ENCODE peak calls at places on chromosomes 11 and 22, in ten cellular contexts. Y is GM12878; Z is activated naive CD8-positive, alpha-beta T cell treated with anti-CD3 and anti-CD28 coated beads, Interleukin-2, amount 50 U/mL, for 16 hours; L is psoas muscle; R is activated CD4-positive, CD25-positive, alpha-beta regulatory T cell; H is upper lobe of right lung; Q is activated naive CD4-positive, alpha-beta T cell treated with anti-CD3 and anti-CD28 coated beads, Interleukin-2, amount 10 ng/mL, durations not matched to agents 7 days and 5 days; C is activated effector memory CD4-positive, alpha-beta T cell treated with anti-CD3 and anti-CD28 coated beads, Interleukin-2, amount 50 U/mL, for 16 hours; K is AG09319; V is NCI-H69. F is an unnamed sample.

GRCh38 chr11:68750197-68750987 is 928 bp downstream of the TESMIN start:
- DNase-seq in V (no peak), Q (peak; percentile 31), Y (no peak), H (no peak), C (peak; percentile 64), K (no peak), R (peak; percentile 16), Z (no peak), L (peak; percentile 25), F (no peak)

GRCh38 chr11:65410936-65411680 is 11.5 kb upstream of the NEAT1 start:
- DNase-seq in K (no peak), R (no peak), Q (no peak), C (peak; percentile 59), Y (no peak), L (no peak), Z (no peak), V (no peak), H (peak; percentile 55), F (no peak)

GRCh38 chr11:125082040-125082439 is 18.9 kb downstream of the SLC37A2 start:
- DNase-seq in C (no peak), V (no peak), Z (no peak), H (no peak), Y (no peak), Q (no peak), L (no peak), R (no peak), K (no peak), F (no peak)

GRCh38 chr22:39624501-39624821 is 53.9 kb downstream of the CACNA1I start:
- DNase-seq in Q (no peak), Y (no peak), C (no peak), L (no peak), K (no peak), R (no peak), H (no peak), Z (no peak), V (no peak), F (no peak)

GRCh38 chr11:65651589-65652510 is 10.9 kb downstream of the RELA start:
- DNase-seq in Q (no peak), Y (no peak), K (no peak), Z (no peak), C (peak; percentile 64), V (peak; percentile 26), L (no peak), R (no peak), H (peak; percentile 77), F (no peak)

GRCh38 chr11:87322570-87322969 is 284.8 kb downstream of the TMEM135 start:
- DNase-seq in Z (no peak), C (no peak), Q (no peak), R (no peak), V (peak; percentile 62), K (peak; percentile 5), L (no peak), Y (no peak), H (no peak), F (no peak)

GRCh38 chr22:47006869-47007268 is 244.4 kb downstream of the TBC1D22A start:
- DNase-seq in H (peak; percentile 12), C (no peak), R (no peak), V (no peak), Z (no peak), Q (no peak), L (no peak), Y (no peak), K (no peak), F (no peak)

GRCh38 chr11:10293423-10294288 is at the start of gene SBF2:
- DNase-seq in V (peak; percentile 91), L (peak; percentile 88), Y (no peak), H (peak; percentile 93), K (peak; percentile 73), C (peak; percentile 92), Q (peak; percentile 83), R (peak; percentile 59), Z (no peak), F (peak; percentile 87)

GRCh38 chr22:42418811-42419243 is 13.4 kb downstream of the NFAM1 start:
- DNase-seq in Q (no peak), K (no peak), C (no peak), L (no peak), V (peak; percentile 83), H (peak; percentile 78), Y (no peak), Z (no peak), R (no peak), F (no peak)

GRCh38 chr22:24427500-24428164 is at the start of gene ADORA2A:
- DNase-seq in K (no peak), H (no peak), Q (peak; percentile 92), R (peak; percentile 74), L (no peak), Y (peak; percentile 35), Z (peak; percentile 64), C (peak; percentile 93), V (no peak), F (peak; percentile 97)

GRCh38 chr11:16815047-16815767 is 76.8 kb downstream of the C11orf58 start:
- DNase-seq in C (no peak), L (peak; percentile 74), Z (no peak), V (peak; percentile 81), Q (no peak), H (peak; percentile 86), K (no peak), R (no peak), Y (no peak), F (no peak)

GRCh38 chr11:42646959-42647358 is 664.8 kb upstream of the API5 start:
- DNase-seq in C (no peak), V (no peak), R (no peak), K (no peak), Q (no peak), L (no peak), H (no peak), Z (no peak), Y (no peak), F (no peak)

GRCh38 chr22:31841029-31841827 is 87.4 kb downstream of the DEPDC5 start:
- DNase-seq in R (no peak), H (no peak), Z (no peak), L (no peak), Q (no peak), C (no peak), Y (no peak), K (no peak), V (no peak), F (no peak)

GRCh38 chr11:134725211-134725610 is 313.2 kb upstream of the B3GAT1 start:
- DNase-seq in L (no peak), V (no peak), K (no peak), H (no peak), Y (no peak), Q (no peak), R (no peak), C (no peak), Z (no peak), F (no peak)

GRCh38 chr11:112042161-112042960 is 17.2 kb downstream of the DLAT start:
- DNase-seq in C (no peak), Z (no peak), Q (no peak), R (no peak), Y (no peak), H (no peak), L (no peak), V (no peak), K (no peak), F (no peak)

GRCh38 chr11:61691378-61692156 is 11.4 kb downstream of the DAGLA start:
- DNase-seq in Q (no peak), Z (no peak), K (no peak), C (no peak), L (no peak), V (peak; percentile 99), R (no peak), H (no peak), Y (no peak), F (no peak)

GRCh38 chr11:73152086-73152853 is 10.2 kb upstream of the FCHSD2 start:
- DNase-seq in L (no peak), Z (no peak), V (no peak), H (no peak), C (peak; percentile 57), R (no peak), Q (no peak), Y (no peak), K (no peak), F (peak; percentile 92)

GRCh38 chr11:11640152-11640551 is 18.3 kb upstream of the GALNT18 start:
- DNase-seq in V (no peak), R (no peak), C (no peak), K (no peak), Y (no peak), H (no peak), L (no peak), Q (no peak), Z (no peak), F (no peak)

GRCh38 chr11:9573775-9574555 is 495 bp downstream of the WEE1 start:
- DNase-seq in L (peak; percentile 30), H (peak; percentile 76), Y (no peak), V (peak; percentile 71), Q (peak; percentile 52), C (peak; percentile 71), Z (no peak), R (no peak), K (no peak), F (peak; percentile 48)

GRCh38 chr11:35139883-35140282 is 912 bp downstream of the CD44 start:
- DNase-seq in R (no peak), Z (no peak), Q (peak; percentile 35), H (no peak), Y (no peak), C (no peak), L (no peak), K (no peak), V (peak; percentile 87), F (no peak)

GRCh38 chr22:44684506-44685383 is 17.3 kb upstream of the PRR5 start:
- DNase-seq in Q (peak; percentile 91), Z (peak; percentile 72), Y (peak; percentile 63), R (peak; percentile 65), L (peak; percentile 79), C (peak; percentile 93), K (peak; percentile 88), V (peak; percentile 91), H (peak; percentile 90), F (peak; percentile 71)

GRCh38 chr11:86070435-86071056 is 1.7 kb upstream of the PICALM start:
- DNase-seq in V (no peak), C (no peak), L (no peak), Q (no peak), H (no peak), R (no peak), Y (no peak), K (no peak), Z (no peak), F (no peak)

GRCh38 chr11:118126082-118126838 is 26.4 kb downstream of the SCN4B start:
- DNase-seq in Q (no peak), K (no peak), Z (no peak), L (no peak), V (peak; percentile 30), R (no peak), C (no peak), H (peak; percentile 11), Y (no peak), F (no peak)

GRCh38 chr11:73856001-73856663 is 20.5 kb downstream of the COA4 start:
- DNase-seq in Q (no peak), Z (no peak), H (no peak), V (peak; percentile 53), Y (no peak), R (no peak), L (no peak), K (no peak), C (no peak), F (no peak)

GRCh38 chr11:19853016-19853415 is 140.4 kb downstream of the NAV2 start:
- DNase-seq in Z (no peak), L (no peak), K (no peak), C (no peak), V (no peak), Q (no peak), H (no peak), R (no peak), Y (no peak), F (no peak)

GRCh38 chr22:11627436-11627797 is 3900.6 kb upstream of the OR11H1 start:
- DNase-seq in H (peak; percentile 64), Q (no peak), K (no peak), C (no peak), Z (no peak), Y (no peak), R (no peak), L (no peak), V (no peak), F (no peak)

GRCh38 chr11:32893091-32893946 is 708 bp downstream of the QSER1 start:
- DNase-seq in H (peak; percentile 82), V (peak; percentile 87), C (peak; percentile 83), R (peak; percentile 38), Y (no peak), Z (peak; percentile 24), K (no peak), Q (peak; percentile 62), L (peak; percentile 50), F (peak; percentile 80)

GRCh38 chr11:67120881-67121710 is 2.0 kb downstream of the KDM2A start:
- DNase-seq in Q (peak; percentile 34), R (no peak), V (peak; percentile 46), H (no peak), C (peak; percentile 31), L (no peak), Y (peak; percentile 77), Z (no peak), K (no peak), F (peak; percentile 87)

F was measured in OCI-LY7.